ENCODE peak calls at places on chromosome 5, in eight cellular contexts. W, T, B, P, E, G, F and O are unnamed samples.

GRCh38 chr5:169762338-169763095 is 125.4 kb downstream of the DOCK2 start:
- DNase-seq in B (peak; percentile 52), G (peak; percentile 60), F (peak; percentile 41), T (no peak), E (no peak), W (peak; percentile 86), P (no peak), O (no peak)

GRCh38 chr5:14204785-14205321 is 61.7 kb downstream of the TRIO start:
- DNase-seq in P (peak; percentile 82), E (no peak), G (peak; percentile 70), W (peak; percentile 87), T (peak; percentile 78), F (peak; percentile 87), B (peak; percentile 76), O (peak; percentile 84)

GRCh38 chr5:640461-641330 is 28.6 kb downstream of the CEP72 start:
- DNase-seq in G (no peak), W (no peak), B (no peak), P (no peak), E (no peak), T (no peak), F (no peak), O (no peak)

GRCh38 chr5:118937393-118938061 is 50.8 kb downstream of the DTWD2 start:
- DNase-seq in T (peak; percentile 53), F (peak; percentile 47), E (no peak), G (no peak), W (no peak), P (no peak), B (no peak), O (no peak)

GRCh38 chr5:139014726-139015125 is 139.6 kb upstream of the LRRTM2 start:
- DNase-seq in G (peak; percentile 90), B (peak; percentile 55), F (peak; percentile 77), T (no peak), W (peak; percentile 94), P (no peak), E (no peak), O (peak; percentile 72)

GRCh38 chr5:180315762-180316212 is 23.9 kb upstream of the MAPK9 start:
- DNase-seq in F (peak; percentile 65), W (peak; percentile 48), G (no peak), P (peak; percentile 74), T (peak; percentile 23), B (peak; percentile 82), E (peak; percentile 72), O (peak; percentile 44)

GRCh38 chr5:173326501-173326960 is 1.7 kb downstream of the STC2 start:
- DNase-seq in P (no peak), G (peak; percentile 93), W (peak; percentile 95), F (peak; percentile 84), E (no peak), B (peak; percentile 80), T (peak; percentile 58), O (peak; percentile 93)

GRCh38 chr5:100902406-100903035 is 561 bp downstream of the ST8SIA4 start:
- DNase-seq in P (peak; percentile 8), T (peak; percentile 77), F (peak; percentile 46), W (peak; percentile 34), E (peak; percentile 52), G (no peak), B (no peak), O (peak; percentile 13)

GRCh38 chr5:151125421-151125820 is 32.2 kb downstream of the ANXA6 start:
- DNase-seq in T (peak; percentile 61), W (no peak), B (no peak), F (no peak), P (no peak), E (peak; percentile 55), G (no peak), O (no peak)